ENCODE peak calls at places on chromosomes 12 and 14, in six cellular contexts. C is AG08395; B is COR-L47; X is activated T-helper 1 cell treated with anti-CD3 and anti-CD28 coated beads, Interleukin-2, amount 50 U/mL, for 16 hours; N is mucosa of descending colon; U is GM12865. Z is an unnamed sample.

GRCh38 chr12:53749986-53750811 is 1.6 kb downstream of the CISTR start:
- DNase-seq in C (no peak), B (no peak), N (no peak), X (no peak), U (no peak), Z (no peak)

GRCh38 chr14:96162741-96163140 is 41.9 kb upstream of the BDKRB2 start:
- DNase-seq in N (no peak), U (no peak), B (no peak), C (peak), X (no peak), Z (no peak)

GRCh38 chr12:98820005-98820404 is 174.9 kb downstream of the APAF1 start:
- DNase-seq in C (no peak), B (no peak), U (no peak), N (no peak), X (no peak), Z (no peak)

GRCh38 chr12:5000204-5000603 is 43.5 kb upstream of the KCNA5 start:
- DNase-seq in C (no peak), U (no peak), N (no peak), X (no peak), B (no peak), Z (no peak)

GRCh38 chr12:95882080-95882479 is 23.3 kb downstream of the SNRPF start:
- DNase-seq in N (no peak), B (no peak), C (peak), X (no peak), U (no peak), Z (no peak)

GRCh38 chr12:114933428-114934160 is 249.6 kb upstream of the TBX3 start:
- DNase-seq in N (no peak), C (peak), B (no peak), U (no peak), X (no peak), Z (no peak)

GRCh38 chr12:28440209-28440608 is 250.0 kb downstream of the CCDC91 start:
- DNase-seq in B (no peak), U (no peak), X (no peak), C (no peak), N (no peak), Z (no peak)

GRCh38 chr12:31629756-31630732 is 29.4 kb upstream of the ETFBKMT start:
- DNase-seq in B (no peak), N (no peak), X (no peak), U (no peak), C (peak), Z (no peak)

GRCh38 chr12:122946690-122947271 is 19.5 kb downstream of the ABCB9 start:
- DNase-seq in N (peak), B (no peak), U (peak), X (peak), C (peak), Z (no peak)